ENCODE peak calls at places on chromosomes 5 and 9, in six cellular contexts. Q is neuronal stem cell, C is H9, B is mesenchymal stem cell, F is mesendoderm, V is IMR-90. R is an unnamed sample.

GRCh38 chr5:135538261-135538660 is 2.5 kb upstream of the NEUROG1 start:
- DNase-seq in Q (no peak), C (no peak), B (no peak), F (no peak), V (no peak), R (no peak)

GRCh38 chr5:142065273-142065672 is 43.3 kb upstream of the NDFIP1 start:
- DNase-seq in Q (peak; percentile 32), C (no peak), B (peak; percentile 41), F (peak; percentile 51), V (peak; percentile 38), R (peak; percentile 20)

GRCh38 chr5:172881691-172882370 is 47.8 kb downstream of the ERGIC1 start:
- DNase-seq in Q (no peak), C (no peak), B (peak; percentile 93), F (no peak), V (peak; percentile 86), R (peak; percentile 56)

GRCh38 chr9:73683862-73684591 is 532.4 kb downstream of the ANXA1 start:
- DNase-seq in Q (peak; percentile 31), C (peak; percentile 44), B (peak; percentile 60), F (peak; percentile 68), V (no peak), R (peak; percentile 64)

GRCh38 chr9:83937861-83938455 is 16.7 kb upstream of the KIF27 start:
- DNase-seq in Q (peak; percentile 63), C (no peak), B (peak; percentile 78), F (peak; percentile 86), V (peak; percentile 62), R (peak; percentile 98)

GRCh38 chr5:12704955-12705354 is 800.7 kb upstream of the CTNND2 start:
- DNase-seq in Q (no peak), C (no peak), B (no peak), F (peak; percentile 27), V (no peak), R (no peak)

GRCh38 chr9:36840895-36841536 is 193.1 kb downstream of the PAX5 start:
- DNase-seq in Q (no peak), C (no peak), B (no peak), F (no peak), V (no peak), R (peak; percentile 95)

GRCh38 chr9:98071737-98072136 is 15.2 kb downstream of the NANS start:
- DNase-seq in Q (no peak), C (no peak), B (no peak), F (no peak), V (no peak), R (no peak)

GRCh38 chr9:121861501-121862180 is 210.2 kb downstream of the DAB2IP start:
- DNase-seq in Q (no peak), C (peak; percentile 74), B (peak; percentile 54), F (peak; percentile 79), V (no peak), R (peak; percentile 69)

GRCh38 chr5:79834420-79835219 is 145.0 kb downstream of the CMYA5 start:
- DNase-seq in Q (no peak), C (no peak), B (no peak), F (no peak), V (no peak), R (no peak)

GRCh38 chr9:124818431-124819281 is 34.6 kb upstream of the WDR38 start:
- DNase-seq in Q (no peak), C (peak; percentile 74), B (peak; percentile 41), F (peak; percentile 67), V (peak; percentile 74), R (peak; percentile 99)

GRCh38 chr9:129273136-129273895 is 95.3 kb upstream of the IER5L start:
- DNase-seq in Q (no peak), C (no peak), B (no peak), F (no peak), V (no peak), R (no peak)

GRCh38 chr9:69131682-69132081 is 42.4 kb upstream of the TJP2 start:
- DNase-seq in Q (no peak), C (peak; percentile 10), B (peak; percentile 97), F (no peak), V (peak; percentile 96), R (peak; percentile 55)
- H3K4me1 ChIP-seq in Q (no peaks in the 10 kb centered on the region), C (peaks cover 2% of the 10 kb centered on the region), B (peaks cover 25% of the 10 kb centered on the region), F (peaks cover 2% of the 10 kb centered on the region), V (peaks cover 17% of the 10 kb centered on the region), R (peaks cover 27% of the 10 kb centered on the region)

DNA sequence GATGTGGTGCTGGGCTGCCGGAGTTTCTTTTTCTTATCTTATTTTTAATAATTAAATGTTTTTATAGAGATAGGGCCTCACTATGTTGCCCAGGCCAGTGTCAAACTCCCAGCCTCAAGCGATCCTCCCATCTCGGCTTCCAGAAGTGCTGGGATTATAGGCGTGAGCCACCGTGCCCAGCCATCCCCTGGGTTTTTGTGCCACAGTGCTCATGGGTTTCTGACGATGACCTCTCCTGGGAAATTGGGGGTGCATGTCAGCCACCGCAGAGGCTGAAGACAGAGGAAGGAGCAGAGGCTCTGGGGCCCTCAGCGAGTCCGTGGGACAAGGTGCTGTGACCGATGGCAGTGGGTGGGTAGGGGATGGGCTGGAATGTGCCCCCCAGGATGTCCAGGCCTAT is 14.4 kb downstream of the GPSM1 start:
- DNase-seq in Q (no peak), C (no peak), B (no peak), F (no peak), V (no peak), R (no peak)
- H2AK5ac ChIP-seq in Q (peak overlapping the region; percentile 99), C (no peak overlapping the region), B (no peak overlapping the region), F (no peak overlapping the region), V (no peak overlapping the region), R (no peak overlapping the region)

DNA sequence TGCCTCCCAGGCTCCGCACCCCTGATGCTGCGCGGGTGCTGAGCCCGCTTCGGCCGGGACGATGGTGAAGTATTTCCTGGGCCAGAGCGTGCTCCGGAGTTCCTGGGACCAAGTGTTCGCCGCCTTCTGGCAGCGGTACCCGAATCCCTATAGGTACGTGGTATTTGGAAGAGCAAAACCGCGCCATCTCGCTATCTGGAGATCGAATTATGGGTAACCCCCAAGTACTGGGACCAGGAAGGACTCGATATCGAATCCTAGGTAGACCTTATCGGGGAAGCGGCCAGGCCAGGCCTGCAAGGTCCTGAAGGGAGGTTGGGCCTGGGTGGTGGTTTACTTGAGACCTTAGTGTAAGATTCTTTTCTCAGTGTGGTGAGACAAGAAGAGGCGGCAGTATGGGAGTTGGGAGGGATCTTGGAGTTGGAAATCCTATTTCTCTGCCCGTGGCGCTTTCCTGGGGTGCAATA is 359 bp downstream of the PRELID1 start:
- DNase-seq in Q (no peak), C (no peak), B (peak; percentile 34), F (no peak), V (no peak), R (peak; percentile 21)
- H3K18ac ChIP-seq in Q (peak overlapping the region; percentile 61), C (peak overlapping the region; percentile 21), B (peak overlapping the region; percentile 18), F (peak overlapping the region; percentile 46), V (no peak overlapping the region), R (peak overlapping the region; percentile 35)

DNA sequence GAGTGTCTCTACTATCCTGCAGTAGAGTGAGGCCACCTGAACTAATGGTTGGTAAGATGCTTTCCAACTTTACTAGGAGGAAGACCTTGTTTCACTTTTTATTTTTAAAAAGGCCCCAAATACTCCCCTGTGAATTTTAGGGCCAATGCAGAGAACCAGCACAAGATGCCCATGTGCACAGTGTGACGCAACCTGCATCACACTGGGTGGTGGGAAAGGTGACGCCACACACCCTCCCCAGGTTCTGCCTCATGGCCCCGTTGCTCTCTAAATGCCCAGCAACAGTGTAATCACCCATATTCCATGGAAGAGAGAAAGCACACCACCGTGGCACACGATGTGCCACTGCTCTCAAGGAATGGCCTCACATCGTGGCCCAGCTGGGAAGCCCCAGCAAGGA is 6.4 kb downstream of the SURF4 start:
- DNase-seq in Q (no peak), C (no peak), B (no peak), F (no peak), V (no peak), R (peak; percentile 1)
- H3K4me1 ChIP-seq in Q (peaks cover under 1% of the 10 kb centered on the region), C (no peaks in the 10 kb centered on the region), B (peaks cover 63% of the 10 kb centered on the region), F (no peaks in the 10 kb centered on the region), V (peaks cover 12% of the 10 kb centered on the region), R (peaks cover 6% of the 10 kb centered on the region)

GRCh38 chr9:33438926-33439511 is 8.4 kb downstream of the AQP3 start:
- DNase-seq in Q (no peak), C (no peak), B (no peak), F (no peak), V (no peak), R (no peak)
- H2AK5ac ChIP-seq in Q (no peak overlapping the region), C (no peak overlapping the region), B (no peak overlapping the region), F (no peak overlapping the region), V (no peak overlapping the region), R (no peak overlapping the region)

DNA sequence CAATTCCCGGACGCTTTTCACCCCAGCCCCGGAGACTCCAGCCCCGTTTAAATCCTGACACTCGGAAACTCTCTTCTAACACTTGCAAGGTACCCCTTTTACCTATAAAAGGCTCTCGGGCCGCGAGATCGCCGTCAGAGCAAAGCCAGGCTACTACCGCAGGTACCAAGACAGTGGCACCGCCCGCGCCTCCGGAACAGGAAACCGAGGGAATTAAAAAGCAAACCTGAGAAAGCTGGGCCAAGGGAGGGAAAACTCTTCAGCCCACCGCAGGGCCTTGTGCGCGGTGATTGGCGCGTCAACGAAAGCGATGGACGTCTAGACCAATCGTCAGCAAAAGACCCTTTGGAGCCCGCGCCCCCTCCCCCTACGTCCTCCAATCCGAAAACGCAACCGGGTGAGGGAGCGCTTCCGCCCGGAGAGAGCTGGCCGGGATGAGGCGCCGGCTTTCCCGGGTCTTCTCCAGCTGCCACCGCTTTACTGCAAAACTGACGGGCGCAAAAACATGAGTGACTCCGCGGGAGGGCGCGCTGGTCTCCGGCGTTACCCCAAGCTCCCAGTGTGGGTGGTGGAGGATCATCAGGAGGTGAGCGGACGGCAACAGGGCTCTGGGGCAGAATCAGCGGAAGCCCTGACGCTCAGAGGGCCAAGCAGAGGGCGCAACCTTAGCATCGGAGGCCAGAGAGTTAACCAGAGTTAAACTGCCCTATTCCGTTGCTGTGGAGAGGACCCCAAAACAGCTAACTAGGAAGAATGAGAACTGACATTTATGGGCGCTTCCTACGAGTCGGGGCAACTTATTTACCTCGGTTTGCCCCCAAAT is at the start of the genes C5orf22 and DROSHA:
- DNase-seq in Q (peak; percentile 92), C (peak; percentile 96), B (peak; percentile 98), F (peak; percentile 99), V (peak; percentile 95), R (peak; percentile 98)
- H3K18ac ChIP-seq in Q (peak within 1 kb of the TSS; percentile 86), C (peak within 1 kb of the TSS; percentile 89), B (peak within 1 kb of the TSS; percentile 96), F (peak within 1 kb of the TSS; percentile 77), V (no peak within 1 kb of the TSS), R (peak within 1 kb of the TSS; percentile 49)

GRCh38 chr9:18623201-18623600 is 149.2 kb downstream of the ADAMTSL1 start:
- DNase-seq in Q (no peak), C (no peak), B (no peak), F (no peak), V (no peak), R (no peak)
- H3K4me1 ChIP-seq in Q (no peaks in the 10 kb centered on the region), C (no peaks in the 10 kb centered on the region), B (no peaks in the 10 kb centered on the region), F (no peaks in the 10 kb centered on the region), V (no peaks in the 10 kb centered on the region), R (no peaks in the 10 kb centered on the region)

GRCh38 chr5:176166427-176166826 is 71.8 kb upstream of the SIMC1 start:
- DNase-seq in Q (no peak), C (no peak), B (no peak), F (no peak), V (peak; percentile 71), R (no peak)
- H2AK5ac ChIP-seq in Q (no peak overlapping the region), C (no peak overlapping the region), B (no peak overlapping the region), F (no peak overlapping the region), V (no peak overlapping the region), R (no peak overlapping the region)